ENCODE peak calls at places on chromosomes 6 and 20, in five cellular contexts. Z, H, L, J and O are unnamed samples.

GRCh38 chr6:34834789-34835518 is 43.1 kb downstream of the BLTP3A start:
- DNase-seq in L (no peak), Z (no peak), H (no peak), J (peak; percentile 30), O (no peak)

GRCh38 chr6:34237722-34238506 is 1.2 kb downstream of the HMGA1 start:
- DNase-seq in H (peak; percentile 69), Z (peak; percentile 82), L (peak; percentile 78), J (no peak), O (peak; percentile 73)

GRCh38 chr20:23435675-23436539 is 3.6 kb upstream of the CSTL1 start:
- DNase-seq in L (peak; percentile 62), Z (no peak), J (no peak), H (no peak), O (no peak)

GRCh38 chr6:82785206-82785605 is 280.4 kb downstream of the UBE3D start:
- DNase-seq in L (no peak), H (no peak), Z (no peak), J (peak; percentile 17), O (no peak)

GRCh38 chr20:62356948-62357667 is 10.0 kb downstream of the LAMA5 start:
- DNase-seq in H (peak; percentile 93), Z (no peak), J (peak; percentile 75), L (peak; percentile 52), O (peak; percentile 91)

GRCh38 chr20:14336667-14337066 is 745 bp downstream of the FLRT3 start:
- DNase-seq in Z (peak; percentile 35), L (no peak), H (no peak), J (peak; percentile 18), O (no peak)

GRCh38 chr6:1127129-1127528 is 184.8 kb upstream of the FOXQ1 start:
- DNase-seq in H (no peak), L (no peak), J (no peak), Z (no peak), O (no peak)

GRCh38 chr6:149862901-149863595 is 1.1 kb downstream of the LRP11 start:
- DNase-seq in J (peak; percentile 69), H (peak; percentile 92), Z (peak; percentile 51), L (peak; percentile 77), O (peak; percentile 86)

GRCh38 chr6:95949985-95950384 is 65.8 kb upstream of the FUT9 start:
- DNase-seq in Z (no peak), H (no peak), L (no peak), J (no peak), O (no peak)

GRCh38 chr20:49276895-49277785 is 717 bp downstream of the ZNFX1 start:
- DNase-seq in H (peak; percentile 77), Z (no peak), J (no peak), L (no peak), O (peak; percentile 71)

GRCh38 chr20:32527447-32528055 is 57.6 kb downstream of the NOL4L start:
- DNase-seq in J (no peak), L (no peak), H (no peak), Z (no peak), O (no peak)

GRCh38 chr6:49570474-49571079 is 20.1 kb downstream of the C6orf141 start:
- DNase-seq in L (no peak), Z (no peak), H (no peak), J (peak; percentile 35), O (no peak)

GRCh38 chr20:64162239-64162621 is 2.0 kb upstream of the MYT1 start:
- DNase-seq in L (no peak), J (no peak), Z (no peak), H (no peak), O (no peak)

GRCh38 chr6:133428299-133428698 is 187.1 kb downstream of the EYA4 start:
- DNase-seq in Z (no peak), L (no peak), J (no peak), H (no peak), O (no peak)

GRCh38 chr6:113067612-113068262 is 720.6 kb downstream of the RFPL4B start:
- DNase-seq in J (peak; percentile 75), H (no peak), Z (peak; percentile 14), L (no peak), O (no peak)

GRCh38 chr6:22381810-22382512 is 85.1 kb upstream of the PRL start:
- DNase-seq in Z (no peak), H (no peak), L (no peak), J (no peak), O (no peak)
- H3K9me3 ChIP-seq in Z (no peaks in the 10 kb centered on the region), H (no peaks in the 10 kb centered on the region), L (no peaks in the 10 kb centered on the region), J (no peaks in the 10 kb centered on the region), O (no peaks in the 10 kb centered on the region)

GRCh38 chr20:38072885-38073284 is 39.3 kb downstream of the RPRD1B start:
- DNase-seq in L (no peak), J (no peak), Z (no peak), H (no peak), O (no peak)

GRCh38 chr20:38066969-38067716 is 33.6 kb downstream of the RPRD1B start:
- DNase-seq in J (no peak), L (no peak), H (no peak), Z (no peak), O (no peak)

GRCh38 chr20:38065764-38066375 is 32.3 kb downstream of the RPRD1B start:
- DNase-seq in L (no peak), J (no peak), H (peak; percentile 81), Z (no peak), O (no peak)

GRCh38 chr20:38063911-38064310 is 30.4 kb downstream of the RPRD1B start:
- DNase-seq in H (no peak), Z (no peak), L (no peak), J (no peak), O (no peak)

DNA sequence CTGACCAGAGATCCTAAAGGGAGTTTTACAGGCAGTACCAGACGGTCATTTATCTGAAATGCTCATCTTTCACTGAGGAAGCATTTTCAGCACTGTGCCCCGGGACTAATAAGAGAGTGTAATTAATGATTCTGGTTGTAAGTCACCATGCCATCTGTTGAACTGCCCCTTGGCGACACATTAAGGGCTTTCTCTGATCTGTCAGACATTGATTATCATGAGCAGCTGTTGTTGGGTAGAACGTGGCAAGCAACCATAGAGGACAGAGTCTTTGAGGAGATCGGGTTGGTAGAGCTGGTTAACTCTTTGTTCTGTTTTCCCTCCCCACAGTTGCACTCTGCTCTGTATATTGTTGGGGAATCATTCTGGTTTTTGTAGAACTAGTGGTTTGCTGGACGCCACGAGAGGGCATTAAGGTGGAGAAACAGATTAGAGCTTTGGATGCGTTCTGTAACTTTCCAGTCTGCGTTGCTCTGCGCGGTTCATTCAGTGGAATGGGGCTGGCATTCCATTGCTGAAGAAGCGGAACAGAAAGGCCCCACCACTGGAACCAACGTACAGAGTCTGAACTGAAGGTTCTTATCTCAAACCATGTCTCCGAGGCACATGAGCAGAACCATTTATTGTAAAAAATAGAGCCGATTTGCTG is 34.3 kb downstream of the RPRD1B start:
- DNase-seq in Z (no peak), L (no peak), H (no peak), J (no peak), O (no peak)
- H3K9me3 ChIP-seq in Z (no peaks in the 10 kb centered on the region), L (no peaks in the 10 kb centered on the region), H (no peaks in the 10 kb centered on the region), J (no peaks in the 10 kb centered on the region), O (no peaks in the 10 kb centered on the region)

GRCh38 chr20:40080059-40080652 is 608.9 kb downstream of the MAFB start:
- DNase-seq in H (no peak), L (no peak), Z (no peak), J (no peak), O (no peak)
- H3K9me3 ChIP-seq in H (no peaks in the 10 kb centered on the region), L (no peaks in the 10 kb centered on the region), Z (no peaks in the 10 kb centered on the region), J (no peaks in the 10 kb centered on the region), O (no peaks in the 10 kb centered on the region)

GRCh38 chr6:145290122-145290521 is 445.2 kb downstream of the EPM2A start:
- DNase-seq in H (no peak), Z (no peak), J (no peak), L (no peak), O (no peak)

GRCh38 chr6:145283856-145284255 is 451.5 kb downstream of the EPM2A start:
- DNase-seq in H (no peak), Z (no peak), L (no peak), J (no peak), O (no peak)

GRCh38 chr6:145294942-145295341 is 440.4 kb downstream of the EPM2A start:
- DNase-seq in H (no peak), L (no peak), J (no peak), Z (no peak), O (no peak)

DNA sequence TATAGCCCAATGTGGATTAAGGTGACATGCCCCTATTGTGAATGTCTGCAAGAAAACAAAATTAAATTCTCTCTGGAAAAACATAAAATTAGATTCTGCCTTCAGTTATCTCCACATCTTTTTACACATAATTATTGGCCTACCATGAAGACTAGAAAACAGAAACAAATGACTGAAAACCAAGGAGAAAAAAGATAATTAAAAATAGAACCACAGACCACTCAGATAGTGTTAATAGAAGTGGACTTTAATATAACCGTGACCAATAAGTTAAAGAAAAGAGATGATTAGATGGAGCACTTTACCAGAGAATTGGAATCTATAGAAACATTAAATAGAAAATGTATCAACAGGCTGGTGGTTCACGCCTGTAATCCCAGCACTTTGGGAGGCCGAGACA is 445.7 kb downstream of the EPM2A start:
- DNase-seq in Z (no peak), L (no peak), H (no peak), J (no peak), O (no peak)
- H3K9me3 ChIP-seq in Z (no peaks in the 10 kb centered on the region), L (no peaks in the 10 kb centered on the region), H (no peaks in the 10 kb centered on the region), J (no peaks in the 10 kb centered on the region), O (no peaks in the 10 kb centered on the region)

GRCh38 chr6:108767418-108768175 is 80.6 kb upstream of the ARMC2 start:
- DNase-seq in J (no peak), H (no peak), Z (peak; percentile 91), L (no peak), O (peak; percentile 18)
- H3K9me3 ChIP-seq in J (no peaks in the 10 kb centered on the region), H (no peaks in the 10 kb centered on the region), Z (no peaks in the 10 kb centered on the region), L (no peaks in the 10 kb centered on the region), O (no peaks in the 10 kb centered on the region)

GRCh38 chr6:158737082-158737709 is 82.0 kb downstream of the EZR start:
- DNase-seq in L (no peak), H (no peak), Z (no peak), J (peak; percentile 3), O (no peak)
- H3K9me3 ChIP-seq in L (peaks cover 13% of the 10 kb centered on the region), H (no peaks in the 10 kb centered on the region), Z (no peaks in the 10 kb centered on the region), J (no peaks in the 10 kb centered on the region), O (no peaks in the 10 kb centered on the region)

GRCh38 chr20:60804240-60804917 is 447.7 kb upstream of the CDH4 start:
- DNase-seq in J (no peak), L (no peak), Z (no peak), H (no peak), O (no peak)
- H3K9me3 ChIP-seq in J (no peaks in the 10 kb centered on the region), L (peaks cover 19% of the 10 kb centered on the region), Z (no peaks in the 10 kb centered on the region), H (no peaks in the 10 kb centered on the region), O (no peaks in the 10 kb centered on the region)

GRCh38 chr6:9851006-9851405 is 563.9 kb downstream of the TFAP2A start:
- DNase-seq in H (no peak), Z (no peak), J (no peak), L (no peak), O (no peak)
- H3K9me3 ChIP-seq in H (no peaks in the 10 kb centered on the region), Z (no peaks in the 10 kb centered on the region), J (no peaks in the 10 kb centered on the region), L (peaks cover 38% of the 10 kb centered on the region), O (peaks cover 13% of the 10 kb centered on the region)